ENCODE peak calls at places on chromosomes 6 and 20, in seven cellular contexts. One of them, this sample, is unnamed.

GRCh38 chr6:41732601-41733348 is 2.6 kb downstream of the TFEB start:
- DNase-seq in dorsolateral prefrontal cortex: no peak
- DNase-seq in OCI-LY7: peak; percentile 87
- DNase-seq in body of pancreas: peak; percentile 36
- DNase-seq in A673: no peak
- DNase-seq in heart left ventricle: no peak
- DNase-seq in cardiac muscle cell: no peak
- DNase-seq in this sample: no peak

GRCh38 chr6:126531840-126532239 is 191.9 kb downstream of the CENPW start:
- DNase-seq in dorsolateral prefrontal cortex: no peak
- DNase-seq in OCI-LY7: no peak
- DNase-seq in body of pancreas: no peak
- DNase-seq in A673: no peak
- DNase-seq in heart left ventricle: no peak
- DNase-seq in cardiac muscle cell: no peak
- DNase-seq in this sample: no peak

GRCh38 chr6:169495601-169496000 is 206.2 kb downstream of the WDR27 start:
- DNase-seq in dorsolateral prefrontal cortex: no peak
- DNase-seq in OCI-LY7: no peak
- DNase-seq in body of pancreas: no peak
- DNase-seq in A673: no peak
- DNase-seq in heart left ventricle: no peak
- DNase-seq in cardiac muscle cell: peak; percentile 54
- DNase-seq in this sample: no peak

GRCh38 chr6:35725721-35726438 is 11.0 kb upstream of the ARMC12 start:
- DNase-seq in dorsolateral prefrontal cortex: peak; percentile 22
- DNase-seq in OCI-LY7: peak; percentile 34
- DNase-seq in body of pancreas: peak; percentile 85
- DNase-seq in A673: no peak
- DNase-seq in heart left ventricle: peak; percentile 29
- DNase-seq in cardiac muscle cell: peak; percentile 85
- DNase-seq in this sample: peak; percentile 60

GRCh38 chr6:150767585-150768164 is 97.8 kb upstream of the MTHFD1L start:
- DNase-seq in dorsolateral prefrontal cortex: no peak
- DNase-seq in OCI-LY7: no peak
- DNase-seq in body of pancreas: no peak
- DNase-seq in A673: no peak
- DNase-seq in heart left ventricle: no peak
- DNase-seq in cardiac muscle cell: peak; percentile 44
- DNase-seq in this sample: no peak

GRCh38 chr20:54456972-54457371 is 18.4 kb upstream of the DOK5 start:
- DNase-seq in dorsolateral prefrontal cortex: no peak
- DNase-seq in OCI-LY7: no peak
- DNase-seq in body of pancreas: no peak
- DNase-seq in A673: no peak
- DNase-seq in heart left ventricle: no peak
- DNase-seq in cardiac muscle cell: peak; percentile 18
- DNase-seq in this sample: no peak

GRCh38 chr20:39249798-39250197 is 287.7 kb downstream of the DHX35 start:
- DNase-seq in dorsolateral prefrontal cortex: no peak
- DNase-seq in OCI-LY7: no peak
- DNase-seq in body of pancreas: no peak
- DNase-seq in A673: no peak
- DNase-seq in heart left ventricle: no peak
- DNase-seq in cardiac muscle cell: no peak
- DNase-seq in this sample: no peak

GRCh38 chr6:30122515-30122914 is 9.6 kb upstream of the TRIM31 start:
- DNase-seq in dorsolateral prefrontal cortex: no peak
- DNase-seq in OCI-LY7: no peak
- DNase-seq in body of pancreas: no peak
- DNase-seq in A673: no peak
- DNase-seq in heart left ventricle: no peak
- DNase-seq in cardiac muscle cell: no peak
- DNase-seq in this sample: no peak

GRCh38 chr20:53003420-53003819 is 31.3 kb downstream of the TSHZ2 start:
- DNase-seq in dorsolateral prefrontal cortex: no peak
- DNase-seq in OCI-LY7: no peak
- DNase-seq in body of pancreas: no peak
- DNase-seq in A673: peak; percentile 77
- DNase-seq in heart left ventricle: no peak
- DNase-seq in cardiac muscle cell: no peak
- DNase-seq in this sample: no peak

GRCh38 chr6:164507197-164507957 is 802.0 kb downstream of the C6orf118 start:
- DNase-seq in dorsolateral prefrontal cortex: no peak
- DNase-seq in OCI-LY7: peak; percentile 32
- DNase-seq in body of pancreas: no peak
- DNase-seq in A673: no peak
- DNase-seq in heart left ventricle: no peak
- DNase-seq in cardiac muscle cell: no peak
- DNase-seq in this sample: no peak

GRCh38 chr6:161076211-161076677 is 84.7 kb downstream of the MAP3K4 start:
- DNase-seq in dorsolateral prefrontal cortex: no peak
- DNase-seq in OCI-LY7: no peak
- DNase-seq in body of pancreas: peak; percentile 6
- DNase-seq in A673: no peak
- DNase-seq in heart left ventricle: no peak
- DNase-seq in cardiac muscle cell: peak; percentile 34
- DNase-seq in this sample: no peak

GRCh38 chr6:28771401-28772267 is 152.2 kb downstream of the TRIM27 start:
- DNase-seq in dorsolateral prefrontal cortex: no peak
- DNase-seq in OCI-LY7: peak; percentile 36
- DNase-seq in body of pancreas: no peak
- DNase-seq in A673: peak; percentile 63
- DNase-seq in heart left ventricle: no peak
- DNase-seq in cardiac muscle cell: no peak
- DNase-seq in this sample: no peak

GRCh38 chr6:165988757-165989456 is 178.7 kb downstream of the TBXT start:
- DNase-seq in dorsolateral prefrontal cortex: no peak
- DNase-seq in OCI-LY7: no peak
- DNase-seq in body of pancreas: no peak
- DNase-seq in A673: no peak
- DNase-seq in heart left ventricle: no peak
- DNase-seq in cardiac muscle cell: peak; percentile 30
- DNase-seq in this sample: no peak

GRCh38 chr6:165990216-165990615 is 177.4 kb downstream of the TBXT start:
- DNase-seq in dorsolateral prefrontal cortex: no peak
- DNase-seq in OCI-LY7: no peak
- DNase-seq in body of pancreas: no peak
- DNase-seq in A673: no peak
- DNase-seq in heart left ventricle: no peak
- DNase-seq in cardiac muscle cell: no peak
- DNase-seq in this sample: no peak

GRCh38 chr6:165987483-165988305 is 180.0 kb downstream of the TBXT start:
- DNase-seq in dorsolateral prefrontal cortex: peak; percentile 92
- DNase-seq in OCI-LY7: no peak
- DNase-seq in body of pancreas: peak; percentile 80
- DNase-seq in A673: no peak
- DNase-seq in heart left ventricle: peak; percentile 90
- DNase-seq in cardiac muscle cell: peak; percentile 96
- DNase-seq in this sample: no peak

GRCh38 chr6:165986647-165987482 is 180.8 kb downstream of the TBXT start:
- DNase-seq in dorsolateral prefrontal cortex: peak; percentile 47
- DNase-seq in OCI-LY7: no peak
- DNase-seq in body of pancreas: no peak
- DNase-seq in A673: no peak
- DNase-seq in heart left ventricle: no peak
- DNase-seq in cardiac muscle cell: peak; percentile 67
- DNase-seq in this sample: no peak

GRCh38 chr6:165988306-165988756 is 179.3 kb downstream of the TBXT start:
- DNase-seq in dorsolateral prefrontal cortex: no peak
- DNase-seq in OCI-LY7: no peak
- DNase-seq in body of pancreas: no peak
- DNase-seq in A673: no peak
- DNase-seq in heart left ventricle: no peak
- DNase-seq in cardiac muscle cell: no peak
- DNase-seq in this sample: no peak
- H3K4me3 ChIP-seq in dorsolateral prefrontal cortex: peak overlapping the region; percentile 63
- H3K4me3 ChIP-seq in OCI-LY7: no peak overlapping the region
- H3K4me3 ChIP-seq in body of pancreas: no peak overlapping the region
- H3K4me3 ChIP-seq in A673: peak overlapping the region; percentile 40
- H3K4me3 ChIP-seq in heart left ventricle: peak overlapping the region; percentile 70
- H3K4me3 ChIP-seq in cardiac muscle cell: peak overlapping the region; percentile 49
- H3K4me3 ChIP-seq in this sample: no peak overlapping the region

DNA sequence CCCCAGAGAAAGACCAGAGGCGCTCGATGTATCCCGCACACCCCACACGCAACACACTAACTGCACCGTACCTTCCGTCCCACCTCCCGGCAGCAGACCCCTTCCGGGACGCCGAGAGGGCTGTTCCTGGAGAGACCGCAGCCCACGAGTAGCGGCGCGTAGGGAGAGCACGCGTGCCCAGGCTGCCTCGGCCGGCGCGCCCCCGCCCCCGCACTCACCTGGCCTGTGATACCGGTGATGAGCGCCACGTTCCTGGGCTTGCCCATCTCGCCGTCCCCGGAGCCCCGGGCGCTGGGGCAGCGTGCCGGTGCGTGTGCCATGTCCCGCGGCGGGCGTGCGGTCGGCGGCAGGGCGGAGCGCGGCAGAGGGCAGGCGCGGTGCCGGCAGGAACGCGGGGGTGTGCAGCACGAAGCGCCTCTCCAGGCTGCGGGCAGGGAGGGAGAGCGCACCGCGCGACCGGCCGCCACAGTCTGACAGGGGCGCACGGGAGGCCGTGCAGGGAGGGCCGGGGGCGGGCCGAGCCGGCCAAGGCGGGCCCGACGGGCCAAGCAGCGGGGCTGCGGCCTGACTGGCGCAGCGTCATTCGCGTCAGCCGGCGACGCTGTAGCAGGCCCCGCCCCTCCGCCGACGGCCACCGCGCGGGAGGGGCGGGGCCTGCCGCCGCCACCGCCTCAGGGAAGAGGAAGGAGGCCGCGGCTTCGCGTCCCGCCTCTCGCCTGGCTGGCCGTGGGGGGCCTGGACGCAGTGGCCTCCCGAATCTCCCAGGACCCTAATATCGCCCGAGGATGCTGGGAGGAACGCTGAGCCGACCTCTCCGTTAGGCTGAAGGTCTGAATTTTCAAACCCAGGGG is at the start of gene GMDS:
- DNase-seq in dorsolateral prefrontal cortex: peak; percentile 85
- DNase-seq in OCI-LY7: peak; percentile 92
- DNase-seq in body of pancreas: peak; percentile 91
- DNase-seq in A673: peak; percentile 91
- DNase-seq in heart left ventricle: peak; percentile 91
- DNase-seq in cardiac muscle cell: peak; percentile 93
- DNase-seq in this sample: peak; percentile 77
- TF ChIP-seq CTCF in dorsolateral prefrontal cortex: no peak
- TF ChIP-seq CTCF in OCI-LY7: no peak
- TF ChIP-seq CTCF in body of pancreas: peak; percentile 6
- TF ChIP-seq CTCF in A673: no peak
- TF ChIP-seq CTCF in heart left ventricle: peak; percentile 21
- TF ChIP-seq CTCF in cardiac muscle cell: no peak
- TF ChIP-seq CTCF in this sample: no peak

GRCh38 chr20:62400541-62400940 is 6.5 kb downstream of the CABLES2 start:
- DNase-seq in dorsolateral prefrontal cortex: peak; percentile 25
- DNase-seq in OCI-LY7: no peak
- DNase-seq in body of pancreas: no peak
- DNase-seq in A673: no peak
- DNase-seq in heart left ventricle: no peak
- DNase-seq in cardiac muscle cell: no peak
- DNase-seq in this sample: no peak

GRCh38 chr20:62403331-62403730 is 3.8 kb downstream of the CABLES2 start:
- DNase-seq in dorsolateral prefrontal cortex: no peak
- DNase-seq in OCI-LY7: no peak
- DNase-seq in body of pancreas: no peak
- DNase-seq in A673: no peak
- DNase-seq in heart left ventricle: no peak
- DNase-seq in cardiac muscle cell: no peak
- DNase-seq in this sample: no peak

GRCh38 chr20:62402456-62402855 is 4.6 kb downstream of the CABLES2 start:
- DNase-seq in dorsolateral prefrontal cortex: no peak
- DNase-seq in OCI-LY7: no peak
- DNase-seq in body of pancreas: no peak
- DNase-seq in A673: no peak
- DNase-seq in heart left ventricle: no peak
- DNase-seq in cardiac muscle cell: no peak
- DNase-seq in this sample: no peak

GRCh38 chr20:62400021-62400420 is 7.1 kb downstream of the CABLES2 start:
- DNase-seq in dorsolateral prefrontal cortex: no peak
- DNase-seq in OCI-LY7: no peak
- DNase-seq in body of pancreas: no peak
- DNase-seq in A673: no peak
- DNase-seq in heart left ventricle: no peak
- DNase-seq in cardiac muscle cell: no peak
- DNase-seq in this sample: no peak

DNA sequence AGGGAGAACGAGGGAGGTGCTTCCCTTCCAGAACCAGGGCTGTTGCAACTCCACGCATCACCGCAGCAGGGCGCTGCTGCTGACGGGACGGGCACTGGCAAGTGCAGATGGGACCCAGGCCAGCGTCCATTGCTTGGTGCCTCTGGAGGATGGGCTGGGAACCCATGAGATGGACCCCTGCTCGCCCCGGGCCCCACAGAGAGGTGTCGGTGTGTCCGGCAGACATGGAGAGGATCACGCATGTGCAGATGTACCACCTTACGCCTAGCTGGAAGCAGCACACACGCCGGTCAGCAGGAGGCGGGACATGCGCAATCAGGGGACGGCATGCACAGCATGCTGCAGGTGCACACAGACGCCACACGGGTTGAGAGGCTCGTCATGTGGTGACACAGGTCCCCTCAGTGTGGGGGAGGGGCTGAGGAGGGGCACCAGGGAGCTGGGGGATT is 5.7 kb downstream of the CABLES2 start:
- DNase-seq in dorsolateral prefrontal cortex: peak; percentile 33
- DNase-seq in OCI-LY7: no peak
- DNase-seq in body of pancreas: no peak
- DNase-seq in A673: no peak
- DNase-seq in heart left ventricle: no peak
- DNase-seq in cardiac muscle cell: no peak
- DNase-seq in this sample: no peak
- H3K27ac ChIP-seq in dorsolateral prefrontal cortex: no peak overlapping the region
- H3K27ac ChIP-seq in OCI-LY7: no peak overlapping the region
- H3K27ac ChIP-seq in body of pancreas: no peak overlapping the region
- H3K27ac ChIP-seq in A673: no peak overlapping the region
- H3K27ac ChIP-seq in heart left ventricle: no peak overlapping the region
- H3K27ac ChIP-seq in cardiac muscle cell: no peak overlapping the region
- H3K27ac ChIP-seq in this sample: no peak overlapping the region

DNA sequence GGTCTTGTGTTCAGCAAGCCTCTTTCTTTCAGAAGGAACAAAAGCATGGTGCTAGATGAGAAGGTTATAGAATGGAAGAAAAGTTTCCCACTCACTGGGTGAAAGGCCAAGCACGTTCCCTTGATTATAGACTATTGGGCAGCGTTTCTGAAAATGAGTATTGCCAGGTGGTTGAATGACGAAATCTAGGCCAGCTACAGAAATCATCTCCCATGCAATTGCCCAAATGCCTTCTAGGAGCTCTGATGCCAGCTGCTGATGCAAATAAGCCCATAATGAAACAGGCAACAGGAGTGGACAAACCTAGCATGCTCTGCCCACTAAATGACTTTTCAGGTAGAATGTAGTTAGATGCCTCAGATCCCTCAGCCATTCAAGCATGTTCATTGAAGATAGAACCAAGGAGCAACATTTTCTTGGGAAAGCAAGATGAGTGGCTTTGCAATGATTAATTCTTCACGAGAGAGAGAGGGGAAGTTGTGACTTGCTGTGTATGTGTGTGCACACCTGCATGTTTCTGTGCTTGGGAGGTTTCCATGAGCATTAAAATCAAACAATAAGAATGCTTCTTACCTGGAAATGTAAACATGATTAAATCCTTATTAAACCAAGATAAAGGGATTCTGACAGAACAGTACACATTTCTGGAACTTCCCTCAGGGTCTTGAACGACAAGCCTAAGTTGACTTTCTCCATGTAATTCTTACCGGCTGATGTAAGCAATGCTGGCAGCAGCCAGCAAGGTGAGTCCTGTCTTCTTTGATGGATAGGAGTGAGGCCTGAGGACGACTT is 43.5 kb downstream of the ADTRP start:
- DNase-seq in dorsolateral prefrontal cortex: no peak
- DNase-seq in OCI-LY7: no peak
- DNase-seq in body of pancreas: no peak
- DNase-seq in A673: no peak
- DNase-seq in heart left ventricle: no peak
- DNase-seq in cardiac muscle cell: no peak
- DNase-seq in this sample: peak; percentile 36
- H3K4me3 ChIP-seq in dorsolateral prefrontal cortex: no peak overlapping the region
- H3K4me3 ChIP-seq in OCI-LY7: no peak overlapping the region
- H3K4me3 ChIP-seq in body of pancreas: no peak overlapping the region
- H3K4me3 ChIP-seq in A673: no peak overlapping the region
- H3K4me3 ChIP-seq in heart left ventricle: no peak overlapping the region
- H3K4me3 ChIP-seq in cardiac muscle cell: no peak overlapping the region
- H3K4me3 ChIP-seq in this sample: no peak overlapping the region

This sample was measured in HL-60.